ENCODE peak calls at places on chromosomes 12 and 14, in nine cellular contexts. D, K, C, Z, E, A, O, T and M are unnamed samples.

GRCh38 chr14:62934439-62934838 is 110.8 kb downstream of the KCNH5 start:
- DNase-seq in E (no peak), D (no peak), K (no peak), T (no peak), O (no peak), A (no peak), C (no peak), Z (no peak), M (no peak)

GRCh38 chr14:53613404-53614253 is 343.0 kb downstream of the BMP4 start:
- DNase-seq in A (no peak), T (no peak), O (no peak), E (peak), C (no peak), K (no peak), D (peak), Z (peak), M (no peak)

GRCh38 chr14:105805701-105806100 is 279.3 kb downstream of the TMEM121 start:
- DNase-seq in E (no peak), D (no peak), A (no peak), T (no peak), O (no peak), C (no peak), Z (no peak), K (no peak), M (no peak)

GRCh38 chr12:106581543-106582263 is 1.1 kb upstream of the RFX4 start:
- DNase-seq in T (no peak), K (no peak), Z (no peak), A (no peak), E (no peak), O (no peak), C (no peak), D (no peak), M (no peak)

GRCh38 chr12:53997324-53998173 is 2.4 kb upstream of the HOXC9 start:
- DNase-seq in T (no peak), E (no peak), C (no peak), O (no peak), D (no peak), A (no peak), Z (no peak), K (no peak), M (no peak)

GRCh38 chr12:122866379-122866778 is 29.5 kb downstream of the VPS37B start:
- DNase-seq in T (no peak), C (peak), E (no peak), K (peak), A (no peak), O (no peak), Z (no peak), D (peak), M (no peak)

GRCh38 chr12:77888611-77889010 is 57.9 kb downstream of the NAV3 start:
- DNase-seq in T (no peak), Z (no peak), O (no peak), C (no peak), A (no peak), D (no peak), K (no peak), E (peak), M (no peak)

GRCh38 chr14:98093111-98093510 is 1178.9 kb downstream of the BCL11B start:
- DNase-seq in A (no peak), Z (no peak), E (no peak), D (no peak), T (no peak), K (no peak), C (no peak), O (no peak), M (no peak)

GRCh38 chr14:73426877-73427276 is 31.5 kb downstream of the NUMB start:
- DNase-seq in K (no peak), D (peak), A (no peak), O (no peak), Z (no peak), T (no peak), C (no peak), E (no peak), M (no peak)

GRCh38 chr14:68246074-68246980 is 426.7 kb downstream of the RAD51B start:
- DNase-seq in E (no peak), C (no peak), A (no peak), O (no peak), K (no peak), D (peak), T (no peak), Z (no peak), M (no peak)

GRCh38 chr12:7302536-7303113 is 1.2 kb upstream of the ACSM4 start:
- DNase-seq in Z (no peak), E (no peak), A (no peak), K (no peak), C (no peak), D (no peak), O (no peak), T (no peak), M (no peak)

GRCh38 chr12:46559311-46559710 is 186.7 kb upstream of the SLC38A2 start:
- DNase-seq in E (no peak), K (no peak), O (no peak), C (no peak), A (no peak), Z (no peak), D (no peak), T (no peak), M (no peak)

GRCh38 chr14:50635136-50635535 is 33.0 kb downstream of the SAV1 start:
- DNase-seq in E (no peak), Z (no peak), D (no peak), C (no peak), K (no peak), A (no peak), O (no peak), T (no peak), M (no peak)

GRCh38 chr12:107761502-107761904 is 566 bp upstream of the PRDM4 start:
- DNase-seq in A (no peak), T (no peak), C (no peak), O (no peak), K (no peak), D (no peak), Z (no peak), E (no peak), M (no peak)
- TF ChIP-seq CTCF in A (no peak), T (no peak), C (no peak), O (no peak), K (no peak), D (no peak), Z (no peak), E (no peak), M (no peak)

DNA sequence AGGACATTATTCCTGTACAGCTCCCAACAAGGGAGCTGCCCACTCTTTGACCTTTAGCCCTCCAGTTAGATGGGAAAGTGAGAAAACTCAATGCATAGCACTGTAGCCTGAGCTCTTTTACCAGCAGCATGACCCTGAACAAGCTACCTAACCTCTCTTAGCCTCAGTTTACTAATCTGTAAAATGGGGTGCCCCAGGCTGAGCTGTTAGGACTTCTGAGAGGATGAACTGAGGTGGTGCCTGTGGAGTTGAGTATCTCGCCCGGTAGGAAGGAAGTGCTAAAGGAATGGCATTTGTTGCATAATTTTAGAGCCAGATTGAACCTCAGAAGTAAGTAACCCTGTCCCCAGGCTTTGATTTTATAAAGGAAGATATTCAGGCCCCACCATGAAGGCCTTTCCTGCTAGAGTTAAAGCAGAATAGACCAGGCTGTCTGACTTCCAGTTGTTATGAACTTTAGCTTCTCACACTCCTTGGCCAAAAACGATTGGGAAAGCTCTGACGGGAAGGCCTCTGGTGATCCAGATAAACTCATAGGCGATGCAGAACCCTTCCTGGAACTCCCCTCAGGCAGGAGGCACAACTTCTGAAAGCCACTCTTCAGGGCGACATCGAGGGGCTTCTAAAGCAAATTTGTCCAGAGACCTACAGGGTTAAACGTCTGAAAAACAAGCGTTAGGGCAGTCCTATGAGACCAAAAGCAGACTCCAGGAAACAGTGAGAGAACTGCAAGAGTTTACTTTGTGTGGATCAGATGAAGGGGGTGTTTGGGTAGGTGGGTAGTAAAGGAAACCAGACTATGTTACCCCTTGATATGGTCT is 2.5 kb upstream of the SERPINA10 start:
- DNase-seq in Z (no peak), C (no peak), E (no peak), T (no peak), D (no peak), O (no peak), K (no peak), A (no peak), M (no peak)
- TF ChIP-seq POLR2A in Z (no peak), C (no peak), E (no peak), T (no peak), D (no peak), O (no peak), K (no peak), A (no peak), M (no peak)

GRCh38 chr14:64638625-64639024 is 65.6 kb upstream of the PLEKHG3 start:
- DNase-seq in D (no peak), T (no peak), A (no peak), Z (no peak), C (no peak), E (no peak), O (no peak), K (no peak), M (no peak)

GRCh38 chr14:64637735-64638473 is 66.3 kb upstream of the PLEKHG3 start:
- DNase-seq in C (no peak), A (no peak), T (no peak), E (no peak), D (no peak), K (no peak), O (no peak), Z (no peak), M (no peak)

GRCh38 chr14:64639340-64639821 is 64.8 kb upstream of the PLEKHG3 start:
- DNase-seq in A (no peak), K (no peak), O (no peak), E (no peak), T (no peak), C (no peak), D (no peak), Z (no peak), M (no peak)

GRCh38 chr14:64636208-64636979 is 67.8 kb upstream of the PLEKHG3 start:
- DNase-seq in Z (peak), T (no peak), O (peak), A (peak), C (peak), K (peak), E (peak), D (peak), M (peak)

GRCh38 chr14:64636980-64637429 is 67.2 kb upstream of the PLEKHG3 start:
- DNase-seq in E (no peak), A (no peak), K (no peak), C (no peak), D (no peak), Z (no peak), O (no peak), T (no peak), M (no peak)
- TF ChIP-seq CTCF in E (no peak), A (no peak), K (no peak), C (no peak), D (no peak), Z (peak), O (peak), T (no peak), M (no peak)

GRCh38 chr12:131985145-131985875 is 35.6 kb downstream of the EP400 start:
- DNase-seq in T (no peak), C (no peak), E (no peak), D (peak), A (no peak), K (peak), Z (no peak), O (no peak), M (peak)

GRCh38 chr12:131987552-131987951 is 37.8 kb downstream of the EP400 start:
- DNase-seq in C (no peak), Z (no peak), K (no peak), E (no peak), D (no peak), A (no peak), O (no peak), T (no peak), M (no peak)

GRCh38 chr12:131986361-131986760 is 36.6 kb downstream of the EP400 start:
- DNase-seq in Z (no peak), C (no peak), T (no peak), O (no peak), K (no peak), E (no peak), D (no peak), A (no peak), M (no peak)

GRCh38 chr12:131988054-131988796 is 38.5 kb downstream of the EP400 start:
- DNase-seq in T (no peak), K (no peak), O (no peak), C (no peak), A (no peak), E (no peak), D (no peak), Z (no peak), M (no peak)

GRCh38 chr12:131986847-131987398 is 37.2 kb downstream of the EP400 start:
- DNase-seq in T (no peak), Z (no peak), A (no peak), D (no peak), C (no peak), O (no peak), K (no peak), E (no peak), M (no peak)
- TF ChIP-seq POLR2A in T (no peak), Z (no peak), A (no peak), D (no peak), C (no peak), O (no peak), K (no peak), E (no peak), M (no peak)

DNA sequence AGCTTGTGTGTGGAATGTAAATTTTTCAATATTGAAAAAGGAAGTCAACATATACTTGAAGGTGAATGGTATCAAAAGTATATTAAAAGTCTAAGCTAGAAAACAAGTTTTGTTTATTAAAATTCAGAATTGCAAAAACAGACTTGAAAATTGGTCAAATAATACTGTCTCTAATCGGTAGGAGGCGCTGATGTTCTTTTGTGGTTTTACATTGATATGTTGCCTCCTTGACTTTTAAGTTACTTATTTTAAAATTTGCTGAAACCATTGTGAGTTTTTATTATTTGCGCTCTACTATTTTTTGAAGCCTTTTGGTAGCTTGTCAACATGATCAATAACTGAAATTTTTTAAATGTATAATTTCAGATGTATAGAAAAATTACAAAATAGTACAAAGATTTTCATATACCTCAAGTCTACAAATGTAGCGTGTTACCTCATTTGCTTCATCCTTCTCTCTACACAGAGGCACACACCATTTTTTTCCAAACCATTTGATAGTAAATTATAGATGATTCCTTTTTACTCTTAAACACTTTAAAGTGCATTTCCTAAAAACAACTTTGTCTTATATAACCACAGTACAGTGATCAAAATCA is 6.9 kb downstream of the RTRAF start:
- DNase-seq in E (peak), O (no peak), C (no peak), A (no peak), T (no peak), Z (no peak), D (peak), K (no peak), M (no peak)
- TF ChIP-seq CTCF in E (peak), O (peak), C (peak), A (no peak), T (peak), Z (peak), D (peak), K (peak), M (peak)